ENCODE peak calls at places on chromosomes 5 and 9, in five cellular contexts. X, M, K, P and E are unnamed samples.

GRCh38 chr5:177185993-177186392 is 52.4 kb downstream of the NSD1 start:
- DNase-seq in K (no peak), M (no peak), P (no peak), X (no peak), E (no peak)

GRCh38 chr5:137837741-137838389 is 29.8 kb upstream of the MYOT start:
- DNase-seq in P (no peak), K (no peak), X (peak), M (no peak), E (no peak)

GRCh38 chr9:109010676-109011655 is 2.3 kb downstream of the CTNNAL1 start:
- DNase-seq in X (peak), K (no peak), P (no peak), M (peak), E (peak)

GRCh38 chr5:150640311-150641005 is at the start of gene SYNPO:
- DNase-seq in M (no peak), X (peak), P (peak), K (no peak), E (peak)

GRCh38 chr9:97316904-97317303 is 9.4 kb downstream of the CCDC180 start:
- DNase-seq in M (no peak), P (no peak), X (no peak), K (no peak), E (no peak)

GRCh38 chr9:98785333-98785933 is 10.9 kb downstream of the ANKS6 start:
- DNase-seq in X (no peak), P (no peak), M (no peak), K (peak), E (no peak)

GRCh38 chr9:120985759-120986353 is 59.3 kb upstream of the TRAF1 start:
- DNase-seq in P (no peak), M (no peak), K (no peak), X (peak), E (peak)

GRCh38 chr9:97594414-97594921 is 38.7 kb downstream of the TSTD2 start:
- DNase-seq in P (no peak), M (no peak), X (no peak), K (no peak), E (no peak)

GRCh38 chr9:85502815-85503643 is 238.7 kb downstream of the AGTPBP1 start:
- DNase-seq in K (no peak), P (no peak), M (no peak), X (no peak), E (no peak)

GRCh38 chr5:113338628-113339027 is 96.2 kb downstream of the TSSK1B start:
- DNase-seq in P (no peak), M (no peak), X (no peak), K (no peak), E (no peak)